ENCODE peak calls at places on chromosomes 11 and 22, in six cellular contexts. H is effector CD4-positive, alpha-beta T cell; P is stimulated activated CD4-positive, alpha-beta T cell treated with anti-CD3 and anti-CD28 coated beads, Interleukin-2, amount 100 ng/mL, for 48 hours; A is NCI-H446; O is myocyte; Y is Calu3. G is an unnamed sample.

GRCh38 chr11:121206810-121207209 is 85.8 kb upstream of the SC5D start:
- DNase-seq in H (no peak), P (no peak), A (no peak), O (no peak), Y (no peak), G (no peak)

GRCh38 chr11:95337175-95337957 is 106.4 kb upstream of the SESN3 start:
- DNase-seq in H (no peak), P (peak), A (peak), O (no peak), Y (no peak), G (peak)

GRCh38 chr22:16789860-16790493 is 35.2 kb downstream of the XKR3 start:
- DNase-seq in H (no peak), P (no peak), A (no peak), O (no peak), Y (no peak), G (no peak)

GRCh38 chr11:132045116-132045515 is 674.7 kb downstream of the NTM start:
- DNase-seq in H (no peak), P (no peak), A (no peak), O (no peak), Y (no peak), G (no peak)

GRCh38 chr11:10263929-10264328 is 30.1 kb downstream of the SBF2 start:
- DNase-seq in H (no peak), P (no peak), A (no peak), O (no peak), Y (no peak), G (no peak)

GRCh38 chr22:36323855-36324331 is 63.9 kb downstream of the MYH9 start:
- DNase-seq in H (no peak), P (no peak), A (no peak), O (peak), Y (no peak), G (no peak)

GRCh38 chr11:73154178-73154577 is 12.1 kb upstream of the FCHSD2 start:
- DNase-seq in H (no peak), P (peak), A (no peak), O (no peak), Y (no peak), G (no peak)

GRCh38 chr11:33721291-33721840 is 14.9 kb downstream of the CD59 start:
- DNase-seq in H (no peak), P (no peak), A (peak), O (peak), Y (no peak), G (peak)

GRCh38 chr11:102453286-102453797 is 777 bp upstream of the TMEM123 start:
- DNase-seq in H (no peak), P (no peak), A (no peak), O (no peak), Y (no peak), G (no peak)

GRCh38 chr22:33247758-33248157 is 189.6 kb upstream of the SYN3 start:
- DNase-seq in H (no peak), P (no peak), A (no peak), O (no peak), Y (no peak), G (no peak)

GRCh38 chr11:105942951-105943350 is 79.1 kb downstream of the MSANTD4 start:
- DNase-seq in H (no peak), P (no peak), A (no peak), O (no peak), Y (no peak), G (no peak)

GRCh38 chr22:37650463-37651136 is 7.9 kb upstream of the PDXP start:
- DNase-seq in H (no peak), P (no peak), A (no peak), O (no peak), Y (no peak), G (no peak)

GRCh38 chr11:47192111-47192510 is 5.9 kb upstream of the PACSIN3 start:
- DNase-seq in H (no peak), P (no peak), A (no peak), O (no peak), Y (no peak), G (no peak)

GRCh38 chr11:95335989-95336388 is 105.0 kb upstream of the SESN3 start:
- DNase-seq in H (no peak), P (no peak), A (no peak), O (no peak), Y (no peak), G (no peak)

GRCh38 chr11:44680982-44681597 is 45.7 kb upstream of the TSPAN18 start:
- DNase-seq in H (no peak), P (peak), A (no peak), O (no peak), Y (peak), G (no peak)

GRCh38 chr11:94662065-94662779 is 95.1 kb downstream of the PIWIL4 start:
- DNase-seq in H (no peak), P (no peak), A (no peak), O (no peak), Y (no peak), G (no peak)

GRCh38 chr22:19974233-19974861 is 32.7 kb upstream of the TXNRD2 start:
- DNase-seq in H (no peak), P (no peak), A (peak), O (no peak), Y (peak), G (peak)

GRCh38 chr22:28105396-28105795 is 186.3 kb upstream of the PITPNB start:
- DNase-seq in H (no peak), P (no peak), A (no peak), O (no peak), Y (no peak), G (no peak)

GRCh38 chr11:102727890-102728289 is 3.1 kb upstream of the MMP8 start:
- DNase-seq in H (no peak), P (no peak), A (no peak), O (no peak), Y (no peak), G (no peak)

GRCh38 chr22:47206819-47207218 is 444.4 kb downstream of the TBC1D22A start:
- DNase-seq in H (no peak), P (no peak), A (no peak), O (no peak), Y (no peak), G (no peak)

G was measured in NCI-H1694 treated with DMSO at 0.1 percent for 48 hours.